ENCODE peak calls at places on chromosomes 2 and 18, in nine cellular contexts. D, N, J, M, O, G, Y, P and I are unnamed samples.

GRCh38 chr2:232522014-232522854 is 2.0 kb downstream of the PRSS56 start:
- DNase-seq in D (peak), N (peak), J (peak), M (peak), O (peak), G (peak), Y (peak), P (peak), I (no peak)

GRCh38 chr2:218010116-218010837 is 7.5 kb upstream of the TNS1 start:
- DNase-seq in D (peak), N (peak), J (peak), M (peak), O (peak), G (peak), Y (peak), P (peak), I (no peak)

GRCh38 chr18:26097563-26097962 is 7.2 kb upstream of the SS18 start:
- DNase-seq in D (no peak), N (no peak), J (no peak), M (no peak), O (no peak), G (no peak), Y (no peak), P (no peak), I (no peak)

GRCh38 chr2:96870631-96871255 is 863 bp upstream of the SEMA4C start:
- DNase-seq in D (peak), N (no peak), J (peak), M (peak), O (no peak), G (peak), Y (no peak), P (peak), I (no peak)

GRCh38 chr2:12177995-12178760 is 431.7 kb downstream of the LPIN1 start:
- DNase-seq in D (no peak), N (no peak), J (no peak), M (no peak), O (no peak), G (no peak), Y (no peak), P (no peak), I (no peak)

GRCh38 chr18:12422936-12423335 is 15.2 kb downstream of the PRELID3A start:
- DNase-seq in D (no peak), N (no peak), J (peak), M (no peak), O (no peak), G (no peak), Y (peak), P (peak), I (no peak)

GRCh38 chr2:83650897-83651296 is 808.2 kb downstream of the SUCLG1 start:
- DNase-seq in D (no peak), N (no peak), J (no peak), M (no peak), O (no peak), G (no peak), Y (no peak), P (no peak), I (no peak)

GRCh38 chr2:181632733-181633401 is 24.0 kb downstream of the CERKL start:
- DNase-seq in D (no peak), N (no peak), J (no peak), M (no peak), O (no peak), G (no peak), Y (no peak), P (no peak), I (no peak)

GRCh38 chr2:16185671-16186391 is 245.5 kb downstream of the MYCN start:
- DNase-seq in D (no peak), N (no peak), J (no peak), M (no peak), O (no peak), G (no peak), Y (no peak), P (no peak), I (no peak)

GRCh38 chr2:1687254-1687653 is 57.1 kb downstream of the PXDN start:
- DNase-seq in D (no peak), N (no peak), J (no peak), M (no peak), O (no peak), G (no peak), Y (no peak), P (no peak), I (no peak)

GRCh38 chr2:98359986-98360385 is 13.7 kb downstream of the CNGA3 start:
- DNase-seq in D (no peak), N (no peak), J (no peak), M (no peak), O (no peak), G (no peak), Y (no peak), P (no peak), I (no peak)

GRCh38 chr18:26621161-26622026 is 73.0 kb upstream of the KCTD1 start:
- DNase-seq in D (no peak), N (peak), J (peak), M (no peak), O (no peak), G (no peak), Y (peak), P (peak), I (peak)

GRCh38 chr2:32947484-32948143 is 861 bp downstream of the LTBP1 start:
- DNase-seq in D (peak), N (peak), J (peak), M (no peak), O (peak), G (peak), Y (peak), P (peak), I (peak)

GRCh38 chr2:9884436-9884835 is 41.2 kb downstream of the TAF1B start:
- DNase-seq in D (no peak), N (no peak), J (no peak), M (no peak), O (no peak), G (no peak), Y (peak), P (no peak), I (no peak)

GRCh38 chr2:75098856-75099255 is 100.5 kb downstream of the TACR1 start:
- DNase-seq in D (no peak), N (peak), J (peak), M (no peak), O (peak), G (no peak), Y (peak), P (no peak), I (no peak)

GRCh38 chr2:215410932-215411285 is 25.0 kb downstream of the FN1 start:
- DNase-seq in D (no peak), N (peak), J (no peak), M (no peak), O (peak), G (no peak), Y (no peak), P (no peak), I (peak)
- H3K27ac ChIP-seq in D (no peak), N (peak), J (no peak), M (no peak), O (peak), G (no peak), Y (no peak), P (no peak), I (peak)

GRCh38 chr2:219168526-219168925 is 1.3 kb downstream of the SLC23A3 start:
- DNase-seq in D (no peak), N (no peak), J (no peak), M (no peak), O (no peak), G (no peak), Y (no peak), P (no peak), I (no peak)

GRCh38 chr2:219171231-219171651 is 1.4 kb upstream of the SLC23A3 start:
- DNase-seq in D (no peak), N (peak), J (peak), M (peak), O (peak), G (no peak), Y (peak), P (no peak), I (peak)

GRCh38 chr2:219168932-219169331 is 897 bp downstream of the SLC23A3 start:
- DNase-seq in D (no peak), N (no peak), J (no peak), M (no peak), O (no peak), G (no peak), Y (no peak), P (no peak), I (no peak)

GRCh38 chr2:219167997-219168396 is 1.8 kb downstream of the SLC23A3 start:
- DNase-seq in D (no peak), N (no peak), J (no peak), M (no peak), O (no peak), G (no peak), Y (no peak), P (no peak), I (no peak)

DNA sequence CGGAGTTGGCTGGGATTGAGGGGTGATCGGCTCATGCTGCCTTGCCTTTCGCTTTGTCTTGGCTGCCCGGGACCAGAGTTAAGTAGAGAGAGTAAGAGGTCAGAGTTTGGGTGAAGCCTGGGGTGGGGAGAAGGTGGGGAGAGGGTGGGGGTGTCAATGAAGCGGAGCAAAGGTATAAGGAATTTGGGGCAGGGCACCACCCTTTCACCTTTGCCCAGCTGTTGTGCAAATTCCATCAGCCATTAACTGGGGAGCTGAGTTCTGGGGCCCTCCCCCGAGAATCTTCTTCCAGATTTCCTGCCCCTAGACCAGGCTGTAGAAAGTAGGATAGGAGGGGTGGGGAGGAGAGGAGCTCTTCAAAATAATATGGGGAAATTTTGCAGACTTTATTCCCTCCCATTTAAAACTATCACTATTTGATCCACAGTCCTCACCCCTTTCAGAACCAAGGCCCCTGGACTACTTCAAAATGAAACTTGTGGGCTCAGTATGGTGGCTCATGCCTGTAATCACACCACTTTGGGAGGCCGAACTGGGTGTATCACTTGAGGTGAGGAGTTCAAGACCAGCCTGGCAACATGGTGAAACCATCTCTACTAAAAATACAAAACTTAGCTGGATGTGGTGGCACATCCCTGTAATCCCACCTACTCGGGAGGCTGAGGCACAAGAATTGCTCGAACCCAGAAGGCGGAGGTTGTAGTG is at the start of gene SLC23A3:
- DNase-seq in D (no peak), N (no peak), J (no peak), M (no peak), O (no peak), G (no peak), Y (no peak), P (no peak), I (no peak)
- H3K4me3 ChIP-seq in D (no peak), N (no peak), J (no peak), M (no peak), O (no peak), G (no peak), Y (no peak), P (no peak), I (no peak)

DNA sequence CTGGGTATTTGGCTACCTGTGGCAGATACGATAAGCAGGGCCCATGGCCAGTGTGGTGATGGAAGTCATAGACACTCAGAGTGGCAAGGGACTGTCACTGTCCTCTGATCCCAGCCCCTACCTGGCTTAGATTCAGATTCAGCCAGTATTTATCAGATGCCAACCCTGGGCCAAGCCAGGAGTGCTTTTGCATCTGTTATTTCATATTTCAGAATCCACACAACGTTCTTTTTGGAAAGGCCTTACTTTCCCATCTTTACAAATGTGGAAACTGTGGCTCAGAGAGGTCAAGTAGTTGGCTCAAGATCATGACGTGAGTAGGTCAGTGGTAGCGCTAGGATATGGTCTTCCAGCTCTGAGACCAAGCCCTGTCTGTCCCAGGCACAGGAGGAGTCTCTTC is 101.0 kb downstream of the MCFD2 start:
- DNase-seq in D (no peak), N (no peak), J (no peak), M (no peak), O (no peak), G (no peak), Y (no peak), P (no peak), I (no peak)
- H3K27ac ChIP-seq in D (no peak), N (peak), J (no peak), M (no peak), O (no peak), G (peak), Y (no peak), P (peak), I (peak)

DNA sequence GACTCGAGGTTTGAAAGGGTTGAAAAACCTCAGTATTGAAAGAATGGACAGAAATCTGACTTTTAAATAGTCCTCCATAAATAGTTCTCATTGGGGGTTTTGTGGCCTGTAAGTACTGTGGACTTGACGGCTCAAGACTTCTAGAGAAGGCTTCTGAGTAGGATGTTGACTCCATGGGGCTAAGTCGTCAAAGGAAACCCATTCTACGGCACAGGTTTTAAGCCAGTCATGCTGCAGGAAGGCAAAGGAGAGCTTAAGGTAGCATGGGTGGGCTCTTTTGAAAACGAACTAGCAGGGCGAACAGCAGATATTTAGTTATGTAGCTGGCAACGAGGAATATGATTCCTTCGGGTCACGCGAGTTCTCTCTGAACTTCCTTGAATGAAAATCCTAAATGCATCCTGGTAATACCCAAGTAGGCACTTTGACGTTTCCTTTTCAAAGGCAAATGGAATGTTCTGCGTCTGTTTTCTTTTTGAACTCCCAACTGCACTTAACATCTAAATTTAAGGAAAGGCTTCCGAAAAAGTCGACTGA is 1.1 kb upstream of the NEDD4L start:
- DNase-seq in D (no peak), N (no peak), J (peak), M (peak), O (peak), G (no peak), Y (peak), P (no peak), I (no peak)
- H3K4me3 ChIP-seq in D (peak), N (peak), J (peak), M (peak), O (peak), G (peak), Y (peak), P (peak), I (peak)

DNA sequence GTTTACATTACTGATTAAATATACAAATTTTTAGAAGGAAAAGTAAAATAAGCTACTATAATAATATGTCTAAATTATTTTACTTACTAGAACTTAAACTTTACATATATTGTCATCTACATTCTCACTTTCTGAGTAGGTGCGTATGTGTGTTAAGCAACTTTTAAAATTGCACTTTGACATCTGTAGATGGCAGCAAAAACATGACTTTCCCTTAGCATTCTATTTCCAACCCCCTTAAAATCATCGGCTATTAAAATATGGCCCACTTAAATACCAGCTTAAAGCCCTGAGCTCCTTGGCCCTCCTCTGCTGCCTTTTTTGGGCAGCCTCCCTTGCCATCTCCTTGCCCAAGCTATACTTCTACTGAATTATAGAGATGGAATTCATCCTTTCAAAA is 78.0 kb downstream of the UPP2 start:
- DNase-seq in D (no peak), N (no peak), J (no peak), M (peak), O (no peak), G (no peak), Y (no peak), P (no peak), I (peak)
- H3K27ac ChIP-seq in D (no peak), N (no peak), J (no peak), M (no peak), O (no peak), G (no peak), Y (no peak), P (no peak), I (no peak)

DNA sequence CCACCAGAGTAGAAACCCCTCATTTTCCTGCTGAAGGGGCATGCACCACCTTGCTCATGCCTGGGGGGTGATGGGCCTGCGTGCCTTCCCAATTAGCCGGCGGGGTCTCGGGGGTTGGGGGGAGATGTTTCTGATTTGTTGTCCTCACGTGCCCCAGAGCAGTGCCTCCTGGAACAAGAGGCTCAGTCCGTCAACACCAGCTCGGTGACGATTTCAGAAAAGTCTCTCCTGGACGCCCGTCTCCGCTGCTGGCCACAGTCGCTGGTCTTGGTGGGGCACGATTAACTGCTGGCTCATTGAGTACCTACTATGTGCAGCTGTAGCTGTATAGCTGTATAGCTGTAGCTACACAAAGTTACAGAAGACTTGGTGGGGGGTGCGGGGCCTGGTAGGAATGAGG is 4.4 kb downstream of the ACKR3 start:
- DNase-seq in D (no peak), N (no peak), J (no peak), M (no peak), O (no peak), G (no peak), Y (no peak), P (no peak), I (no peak)
- H3K4me3 ChIP-seq in D (no peak), N (no peak), J (no peak), M (no peak), O (no peak), G (peak), Y (no peak), P (no peak), I (no peak)